ENCODE peak calls at places on chromosomes 13 and 19, in ten cellular contexts. Z, S, G, X, R, K, Q, A, C and T are unnamed samples.

GRCh38 chr19:56131651-56132050 is 9.4 kb upstream of the ZNF444 start:
- DNase-seq in Z (no peak), S (no peak), G (no peak), X (no peak), R (no peak), K (no peak), Q (no peak), A (no peak), C (no peak), T (no peak)

GRCh38 chr19:10617409-10618121 is 7.8 kb upstream of the SLC44A2 start:
- DNase-seq in Z (no peak), S (no peak), G (no peak), X (no peak), R (no peak), K (no peak), Q (no peak), A (no peak), C (no peak), T (no peak)

GRCh38 chr13:94480672-94481145 is 1.2 kb upstream of the DCT start:
- DNase-seq in Z (no peak), S (no peak), G (no peak), X (no peak), R (no peak), K (no peak), Q (no peak), A (no peak), C (peak), T (no peak)

GRCh38 chr13:35144496-35144895 is 202.4 kb downstream of the NBEA start:
- DNase-seq in Z (no peak), S (no peak), G (no peak), X (no peak), R (no peak), K (no peak), Q (no peak), A (no peak), C (no peak), T (no peak)

GRCh38 chr13:42807866-42808265 is 26.5 kb downstream of the FAM216B start:
- DNase-seq in Z (peak), S (no peak), G (no peak), X (no peak), R (no peak), K (no peak), Q (no peak), A (no peak), C (no peak), T (no peak)

GRCh38 chr19:4695224-4695731 is 25.1 kb upstream of the MYDGF start:
- DNase-seq in Z (no peak), S (no peak), G (no peak), X (no peak), R (no peak), K (peak), Q (no peak), A (no peak), C (peak), T (no peak)

GRCh38 chr19:36060430-36060829 is 5.7 kb downstream of the WDR62 start:
- DNase-seq in Z (peak), S (no peak), G (peak), X (peak), R (peak), K (no peak), Q (peak), A (no peak), C (peak), T (no peak)

GRCh38 chr19:34667349-34668076 is 9.4 kb downstream of the SCGB2B2 start:
- DNase-seq in Z (no peak), S (no peak), G (no peak), X (no peak), R (no peak), K (no peak), Q (no peak), A (no peak), C (no peak), T (no peak)

GRCh38 chr19:46866407-46867132 is 5.8 kb downstream of the ARHGAP35 start:
- DNase-seq in Z (peak), S (no peak), G (no peak), X (no peak), R (no peak), K (no peak), Q (no peak), A (no peak), C (no peak), T (no peak)

GRCh38 chr19:41595258-41595889 is 19.4 kb downstream of the CEACAM21 start:
- DNase-seq in Z (peak), S (no peak), G (peak), X (peak), R (peak), K (no peak), Q (no peak), A (no peak), C (peak), T (no peak)

GRCh38 chr19:27974082-27974513 is 1238.9 kb downstream of the UQCRFS1 start:
- DNase-seq in Z (peak), S (no peak), G (peak), X (peak), R (no peak), K (no peak), Q (no peak), A (no peak), C (no peak), T (no peak)

GRCh38 chr13:85243831-85244230 is 555.4 kb downstream of the SLITRK6 start:
- DNase-seq in Z (no peak), S (no peak), G (no peak), X (no peak), R (no peak), K (no peak), Q (no peak), A (no peak), C (no peak), T (no peak)

GRCh38 chr13:47457631-47458030 is 543.4 kb downstream of the SUCLA2 start:
- DNase-seq in Z (no peak), S (no peak), G (no peak), X (no peak), R (no peak), K (no peak), Q (no peak), A (no peak), C (no peak), T (no peak)

GRCh38 chr13:30159446-30159839 is 147.9 kb downstream of the KATNAL1 start:
- DNase-seq in Z (no peak), S (no peak), G (no peak), X (no peak), R (no peak), K (no peak), Q (no peak), A (peak), C (no peak), T (no peak)

GRCh38 chr13:28282451-28282850 is 144.1 kb downstream of the PAN3 start:
- DNase-seq in Z (no peak), S (no peak), G (no peak), X (peak), R (no peak), K (no peak), Q (no peak), A (no peak), C (no peak), T (no peak)

GRCh38 chr13:29583073-29583785 is 12.3 kb downstream of the SLC7A1 start:
- DNase-seq in Z (peak), S (no peak), G (no peak), X (no peak), R (no peak), K (no peak), Q (no peak), A (no peak), C (no peak), T (no peak)

GRCh38 chr13:47869780-47870179 is 131.3 kb downstream of the SUCLA2 start:
- DNase-seq in Z (no peak), S (no peak), G (no peak), X (no peak), R (no peak), K (no peak), Q (no peak), A (no peak), C (no peak), T (no peak)

GRCh38 chr13:102707465-102707864 is 12.6 kb upstream of the METTL21C start:
- DNase-seq in Z (peak), S (no peak), G (no peak), X (no peak), R (no peak), K (no peak), Q (no peak), A (no peak), C (no peak), T (no peak)

GRCh38 chr13:19622189-19622588 is 11.3 kb upstream of the MPHOSPH8 start:
- DNase-seq in Z (no peak), S (no peak), G (no peak), X (no peak), R (no peak), K (no peak), Q (no peak), A (no peak), C (no peak), T (no peak)

GRCh38 chr13:34124912-34125311 is 307.0 kb downstream of the RFC3 start:
- DNase-seq in Z (peak), S (no peak), G (no peak), X (peak), R (no peak), K (no peak), Q (no peak), A (no peak), C (no peak), T (no peak)

GRCh38 chr13:44920013-44920412 is 69.3 kb downstream of the NUFIP1 start:
- DNase-seq in Z (no peak), S (no peak), G (no peak), X (no peak), R (no peak), K (no peak), Q (no peak), A (no peak), C (no peak), T (no peak)

GRCh38 chr13:44919103-44919804 is 70.0 kb downstream of the NUFIP1 start:
- DNase-seq in Z (no peak), S (no peak), G (no peak), X (no peak), R (no peak), K (no peak), Q (no peak), A (no peak), C (no peak), T (no peak)

GRCh38 chr13:44921478-44921877 is 67.8 kb downstream of the NUFIP1 start:
- DNase-seq in Z (no peak), S (no peak), G (no peak), X (peak), R (no peak), K (no peak), Q (no peak), A (no peak), C (no peak), T (no peak)

GRCh38 chr13:44918323-44919102 is 70.8 kb downstream of the NUFIP1 start:
- DNase-seq in Z (no peak), S (peak), G (peak), X (peak), R (peak), K (peak), Q (peak), A (peak), C (peak), T (peak)

GRCh38 chr13:44921931-44922758 is 67.1 kb downstream of the NUFIP1 start:
- DNase-seq in Z (peak), S (no peak), G (peak), X (peak), R (no peak), K (no peak), Q (peak), A (peak), C (peak), T (peak)
- H3K27ac ChIP-seq in Z (peak), S (peak), G (peak), X (peak), R (peak), K (peak), Q (peak), A (peak), C (peak), T (peak)

GRCh38 chr19:2819540-2820111 is at the start of gene ZNF554:
- DNase-seq in Z (peak), S (peak), G (peak), X (peak), R (peak), K (peak), Q (peak), A (peak), C (peak), T (peak)
- TF ChIP-seq POLR2A in Z (peak), S (no peak), G (no peak), X (no peak), R (no peak), K (no peak), Q (peak), A (no peak), C (peak), T (no peak)

GRCh38 chr19:3459965-3460582 is 20.3 kb downstream of the SMIM24 start:
- DNase-seq in Z (no peak), S (no peak), G (no peak), X (no peak), R (no peak), K (no peak), Q (no peak), A (no peak), C (no peak), T (no peak)

GRCh38 chr19:3457531-3458228 is 22.6 kb downstream of the SMIM24 start:
- DNase-seq in Z (peak), S (no peak), G (no peak), X (no peak), R (no peak), K (no peak), Q (no peak), A (no peak), C (no peak), T (no peak)

GRCh38 chr19:3459322-3459881 is 20.9 kb downstream of the SMIM24 start:
- DNase-seq in Z (peak), S (peak), G (peak), X (peak), R (no peak), K (peak), Q (peak), A (peak), C (peak), T (peak)

GRCh38 chr19:3458229-3458555 is 22.1 kb downstream of the SMIM24 start:
- DNase-seq in Z (peak), S (no peak), G (no peak), X (no peak), R (no peak), K (no peak), Q (no peak), A (no peak), C (no peak), T (no peak)

DNA sequence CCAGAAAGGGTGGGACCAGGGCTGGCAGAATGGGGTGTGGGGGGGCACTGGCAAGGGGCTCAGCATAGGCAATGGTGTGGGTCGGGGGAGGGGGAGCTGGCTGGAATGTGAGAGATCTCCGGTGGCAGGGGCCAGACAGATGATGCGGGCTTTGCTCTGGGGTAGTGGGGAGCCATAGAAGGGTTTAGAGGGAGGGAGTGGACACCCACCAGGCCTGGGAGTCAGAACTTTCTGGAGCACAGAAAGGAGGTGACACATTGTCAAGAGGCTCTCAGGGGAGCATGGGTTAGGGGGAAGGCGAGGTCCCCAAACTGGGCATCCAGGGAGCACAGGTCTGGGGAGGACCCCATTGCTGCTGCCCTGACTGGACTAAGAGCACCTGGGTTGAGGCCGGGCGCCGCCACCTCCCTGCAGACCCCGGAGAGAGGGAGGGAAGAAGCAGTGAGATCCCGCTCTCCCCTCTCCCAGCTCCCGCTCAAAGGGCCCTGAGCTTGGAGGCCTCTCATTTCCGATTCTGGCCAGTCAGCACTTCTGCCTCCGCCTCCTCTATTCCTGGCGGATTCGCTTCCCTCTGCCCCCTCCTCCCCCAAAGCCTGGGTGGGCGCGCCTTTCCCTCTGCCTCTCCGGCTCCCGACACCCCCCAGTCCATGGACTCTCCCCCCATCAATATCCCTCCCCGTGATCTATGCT is 21.6 kb downstream of the SMIM24 start:
- DNase-seq in Z (peak), S (no peak), G (no peak), X (peak), R (no peak), K (no peak), Q (peak), A (no peak), C (peak), T (no peak)
- H3K27ac ChIP-seq in Z (peak), S (peak), G (peak), X (peak), R (peak), K (peak), Q (peak), A (peak), C (peak), T (peak)

GRCh38 chr13:23859455-23859854 is 29.7 kb downstream of the MIPEP start:
- DNase-seq in Z (peak), S (no peak), G (no peak), X (no peak), R (no peak), K (no peak), Q (no peak), A (no peak), C (no peak), T (no peak)
- TF ChIP-seq POLR2A in Z (no peak), S (no peak), G (no peak), X (no peak), R (no peak), K (no peak), Q (no peak), A (no peak), C (no peak), T (no peak)

GRCh38 chr19:45782162-45782623 is at the start of gene DMPK:
- DNase-seq in Z (no peak), S (no peak), G (no peak), X (peak), R (no peak), K (no peak), Q (peak), A (peak), C (peak), T (no peak)

GRCh38 chr19:45782820-45783785 is 813 bp upstream of the DMPK start:
- DNase-seq in Z (peak), S (no peak), G (peak), X (no peak), R (no peak), K (no peak), Q (peak), A (peak), C (peak), T (no peak)

GRCh38 chr19:45780448-45781281 is 1.6 kb downstream of the DMPK start:
- DNase-seq in Z (no peak), S (no peak), G (no peak), X (no peak), R (no peak), K (no peak), Q (peak), A (peak), C (no peak), T (no peak)

GRCh38 chr19:45780146-45780447 is 2.2 kb downstream of the DMPK start:
- DNase-seq in Z (no peak), S (no peak), G (no peak), X (no peak), R (no peak), K (no peak), Q (no peak), A (peak), C (no peak), T (no peak)

GRCh38 chr19:45781282-45782161 is 768 bp downstream of the DMPK start:
- DNase-seq in Z (peak), S (no peak), G (peak), X (peak), R (no peak), K (no peak), Q (no peak), A (peak), C (no peak), T (no peak)
- H3K27ac ChIP-seq in Z (peak), S (peak), G (peak), X (peak), R (peak), K (peak), Q (peak), A (peak), C (peak), T (peak)

GRCh38 chr13:41244555-41244954 is 18.8 kb downstream of the MTRF1 start:
- DNase-seq in Z (no peak), S (no peak), G (no peak), X (no peak), R (no peak), K (no peak), Q (no peak), A (no peak), C (no peak), T (no peak)
- TF ChIP-seq POLR2A in Z (no peak), S (no peak), G (no peak), X (no peak), R (no peak), K (no peak), Q (no peak), A (no peak), C (no peak), T (no peak)

DNA sequence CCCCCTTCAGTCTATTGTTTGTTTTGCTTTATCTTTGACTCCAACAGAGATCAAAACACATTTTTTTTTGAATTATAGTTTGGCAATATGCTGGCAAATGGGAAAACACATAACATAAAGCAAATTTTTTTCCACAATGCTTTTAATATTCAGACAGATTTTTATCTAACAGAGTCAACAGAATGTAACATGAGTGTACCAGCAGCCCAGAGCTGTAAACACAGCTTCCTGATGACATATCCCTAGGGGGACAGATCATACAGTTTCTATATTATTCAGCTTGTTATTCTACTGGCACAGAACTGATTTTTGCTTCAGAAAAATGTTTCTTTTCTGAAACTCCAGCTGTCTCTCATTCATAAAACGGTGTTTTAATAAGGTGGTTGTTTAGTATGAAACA is 168.8 kb downstream of the OLFM4 start:
- DNase-seq in Z (no peak), S (no peak), G (no peak), X (no peak), R (no peak), K (no peak), Q (no peak), A (no peak), C (no peak), T (no peak)
- H3K27ac ChIP-seq in Z (no peak), S (no peak), G (no peak), X (no peak), R (no peak), K (no peak), Q (no peak), A (no peak), C (no peak), T (no peak)